ENCODE peak calls at places on chromosomes 13 and 19, in eight cellular contexts. V is naive thymus-derived CD8-positive, alpha-beta T cell; X is posterior vena cava; B is CD8-positive, alpha-beta T cell; L is C1 segment of cervical spinal cord; J is iris pigment epithelial cell; N is choroid plexus epithelial cell; W is mucosa of gallbladder. A is an unnamed sample.

GRCh38 chr13:45918597-45918996 is 67.0 kb upstream of the SIAH3 start:
- DNase-seq in L (no peak), X (no peak), N (no peak), V (no peak), J (no peak), W (no peak), B (no peak), A (no peak)

GRCh38 chr19:47885067-47885463 is 1.1 kb downstream of the SULT2A1 start:
- DNase-seq in B (no peak), W (no peak), X (peak), L (no peak), J (no peak), V (no peak), N (no peak), A (no peak)

GRCh38 chr13:50334092-50334778 is 319.0 kb downstream of the KCNRG start:
- DNase-seq in B (no peak), J (no peak), X (no peak), V (no peak), N (no peak), W (no peak), L (no peak), A (no peak)

GRCh38 chr13:112198611-112199010 is 131.7 kb downstream of the SOX1 start:
- DNase-seq in V (no peak), J (no peak), B (no peak), L (no peak), N (no peak), X (no peak), W (no peak), A (no peak)

GRCh38 chr19:15118248-15118647 is 11.0 kb downstream of the SYDE1 start:
- DNase-seq in N (no peak), B (no peak), J (no peak), V (no peak), W (no peak), L (no peak), X (peak), A (no peak)

GRCh38 chr13:107650081-107650701 is 565.1 kb downstream of the LIG4 start:
- DNase-seq in J (peak), L (no peak), V (peak), X (peak), B (peak), N (peak), W (peak), A (peak)

GRCh38 chr19:32219881-32220552 is 125.4 kb upstream of the ZNF507 start:
- DNase-seq in L (no peak), W (no peak), J (no peak), V (no peak), N (no peak), B (peak), X (peak), A (no peak)

GRCh38 chr13:50843256-50844043 is at the start of gene DLEU7:
- DNase-seq in B (no peak), J (no peak), V (no peak), N (no peak), L (no peak), W (no peak), X (no peak), A (no peak)

GRCh38 chr13:110799246-110800236 is 86.0 kb downstream of the ING1 start:
- DNase-seq in B (no peak), J (peak), W (peak), V (no peak), L (no peak), N (peak), X (peak), A (no peak)

GRCh38 chr19:44552324-44552723 is 22.8 kb upstream of the CEACAM20 start:
- DNase-seq in V (no peak), L (no peak), B (no peak), J (peak), W (no peak), X (no peak), N (peak), A (no peak)

GRCh38 chr13:75417647-75418046 is 64.3 kb downstream of the TBC1D4 start:
- DNase-seq in X (no peak), W (no peak), N (no peak), L (no peak), V (no peak), J (no peak), B (no peak), A (no peak)

GRCh38 chr13:79051472-79051871 is 354.6 kb downstream of the RBM26 start:
- DNase-seq in L (no peak), B (no peak), V (no peak), X (no peak), J (no peak), N (no peak), W (no peak), A (no peak)

GRCh38 chr19:18468930-18469244 is 31.0 kb upstream of the ISYNA1 start:
- DNase-seq in N (no peak), B (no peak), J (no peak), V (no peak), L (no peak), X (no peak), W (no peak), A (no peak)

A was measured in activated T-helper 2 cell treated with anti-CD3 and anti-CD28 coated beads, Interferon-gamma antibody, Interleukin-2, Interleukin-4, amounts not matched to agents 10 μg/mL and 5 μg/mL and 100 μg/mL, durations not matched to agents 14 hours and 24 hours and 36 hours.